ENCODE peak calls at places on chromosomes 5 and 9, in nine cellular contexts. One of them, this sample, is unnamed.

GRCh38 chr9:111356567-111357244 is 26.7 kb upstream of the OR2K2 start:
- DNase-seq in GM12865: peak; percentile 16
- DNase-seq in mesothelial cell of epicardium: no peak
- DNase-seq in progenitor cell of endocrine pancreas: no peak
- DNase-seq in A172: peak; percentile 72
- DNase-seq in lung microvascular endothelial cell: no peak
- DNase-seq in iPS DF 19.7: no peak
- DNase-seq in NK-92 treated with Interleukin-12 subunit alpha and Interleukin-12 subunit beta, amount 100 ng/mL, for 24 hours: no peak
- DNase-seq in GM04504: peak; percentile 66
- DNase-seq in this sample: no peak

GRCh38 chr9:92032891-92033290 is 82.3 kb downstream of the SPTLC1 start:
- DNase-seq in GM12865: no peak
- DNase-seq in mesothelial cell of epicardium: no peak
- DNase-seq in progenitor cell of endocrine pancreas: no peak
- DNase-seq in A172: no peak
- DNase-seq in lung microvascular endothelial cell: no peak
- DNase-seq in iPS DF 19.7: no peak
- DNase-seq in NK-92 treated with Interleukin-12 subunit alpha and Interleukin-12 subunit beta, amount 100 ng/mL, for 24 hours: no peak
- DNase-seq in GM04504: no peak
- DNase-seq in this sample: no peak

GRCh38 chr5:1542755-1543154 is 19.0 kb upstream of the LPCAT1 start:
- DNase-seq in GM12865: no peak
- DNase-seq in mesothelial cell of epicardium: no peak
- DNase-seq in progenitor cell of endocrine pancreas: no peak
- DNase-seq in A172: peak; percentile 92
- DNase-seq in lung microvascular endothelial cell: no peak
- DNase-seq in iPS DF 19.7: no peak
- DNase-seq in NK-92 treated with Interleukin-12 subunit alpha and Interleukin-12 subunit beta, amount 100 ng/mL, for 24 hours: no peak
- DNase-seq in GM04504: peak; percentile 42
- DNase-seq in this sample: no peak

GRCh38 chr9:112774006-112774996 is 23.7 kb downstream of the SNX30 start:
- DNase-seq in GM12865: peak; percentile 55
- DNase-seq in mesothelial cell of epicardium: no peak
- DNase-seq in progenitor cell of endocrine pancreas: no peak
- DNase-seq in A172: no peak
- DNase-seq in lung microvascular endothelial cell: no peak
- DNase-seq in iPS DF 19.7: no peak
- DNase-seq in NK-92 treated with Interleukin-12 subunit alpha and Interleukin-12 subunit beta, amount 100 ng/mL, for 24 hours: no peak
- DNase-seq in GM04504: no peak
- DNase-seq in this sample: no peak

GRCh38 chr9:100449420-100449819 is 22.5 kb downstream of the MSANTD3 start:
- DNase-seq in GM12865: peak; percentile 34
- DNase-seq in mesothelial cell of epicardium: no peak
- DNase-seq in progenitor cell of endocrine pancreas: no peak
- DNase-seq in A172: no peak
- DNase-seq in lung microvascular endothelial cell: no peak
- DNase-seq in iPS DF 19.7: no peak
- DNase-seq in NK-92 treated with Interleukin-12 subunit alpha and Interleukin-12 subunit beta, amount 100 ng/mL, for 24 hours: no peak
- DNase-seq in GM04504: no peak
- DNase-seq in this sample: no peak

GRCh38 chr9:89339807-89340206 is 21.5 kb downstream of the SECISBP2 start:
- DNase-seq in GM12865: peak; percentile 38
- DNase-seq in mesothelial cell of epicardium: no peak
- DNase-seq in progenitor cell of endocrine pancreas: no peak
- DNase-seq in A172: no peak
- DNase-seq in lung microvascular endothelial cell: no peak
- DNase-seq in iPS DF 19.7: no peak
- DNase-seq in NK-92 treated with Interleukin-12 subunit alpha and Interleukin-12 subunit beta, amount 100 ng/mL, for 24 hours: no peak
- DNase-seq in GM04504: no peak
- DNase-seq in this sample: no peak

GRCh38 chr9:32579706-32580331 is 6.9 kb upstream of the NDUFB6 start:
- DNase-seq in GM12865: peak; percentile 74
- DNase-seq in mesothelial cell of epicardium: peak; percentile 34
- DNase-seq in progenitor cell of endocrine pancreas: peak; percentile 63
- DNase-seq in A172: peak; percentile 35
- DNase-seq in lung microvascular endothelial cell: peak; percentile 78
- DNase-seq in iPS DF 19.7: no peak
- DNase-seq in NK-92 treated with Interleukin-12 subunit alpha and Interleukin-12 subunit beta, amount 100 ng/mL, for 24 hours: peak; percentile 27
- DNase-seq in GM04504: no peak
- DNase-seq in this sample: no peak

GRCh38 chr9:136554870-136555269 is 9.0 kb upstream of the NOTCH1 start:
- DNase-seq in GM12865: no peak
- DNase-seq in mesothelial cell of epicardium: no peak
- DNase-seq in progenitor cell of endocrine pancreas: no peak
- DNase-seq in A172: no peak
- DNase-seq in lung microvascular endothelial cell: no peak
- DNase-seq in iPS DF 19.7: no peak
- DNase-seq in NK-92 treated with Interleukin-12 subunit alpha and Interleukin-12 subunit beta, amount 100 ng/mL, for 24 hours: no peak
- DNase-seq in GM04504: no peak
- DNase-seq in this sample: no peak

GRCh38 chr9:123712399-123712798 is 217.5 kb downstream of the DENND1A start:
- DNase-seq in GM12865: no peak
- DNase-seq in mesothelial cell of epicardium: no peak
- DNase-seq in progenitor cell of endocrine pancreas: no peak
- DNase-seq in A172: no peak
- DNase-seq in lung microvascular endothelial cell: no peak
- DNase-seq in iPS DF 19.7: no peak
- DNase-seq in NK-92 treated with Interleukin-12 subunit alpha and Interleukin-12 subunit beta, amount 100 ng/mL, for 24 hours: no peak
- DNase-seq in GM04504: no peak
- DNase-seq in this sample: no peak

GRCh38 chr5:59366784-59367183 is 526.7 kb downstream of the PDE4D start:
- DNase-seq in GM12865: no peak
- DNase-seq in mesothelial cell of epicardium: no peak
- DNase-seq in progenitor cell of endocrine pancreas: no peak
- DNase-seq in A172: no peak
- DNase-seq in lung microvascular endothelial cell: no peak
- DNase-seq in iPS DF 19.7: no peak
- DNase-seq in NK-92 treated with Interleukin-12 subunit alpha and Interleukin-12 subunit beta, amount 100 ng/mL, for 24 hours: no peak
- DNase-seq in GM04504: no peak
- DNase-seq in this sample: no peak

GRCh38 chr9:137881591-137882505 is 4.3 kb downstream of the CACNA1B start:
- DNase-seq in GM12865: no peak
- DNase-seq in mesothelial cell of epicardium: no peak
- DNase-seq in progenitor cell of endocrine pancreas: no peak
- DNase-seq in A172: no peak
- DNase-seq in lung microvascular endothelial cell: no peak
- DNase-seq in iPS DF 19.7: no peak
- DNase-seq in NK-92 treated with Interleukin-12 subunit alpha and Interleukin-12 subunit beta, amount 100 ng/mL, for 24 hours: no peak
- DNase-seq in GM04504: no peak
- DNase-seq in this sample: no peak

GRCh38 chr5:97874491-97874890 is 691.4 kb upstream of the RIOK2 start:
- DNase-seq in GM12865: no peak
- DNase-seq in mesothelial cell of epicardium: no peak
- DNase-seq in progenitor cell of endocrine pancreas: no peak
- DNase-seq in A172: no peak
- DNase-seq in lung microvascular endothelial cell: no peak
- DNase-seq in iPS DF 19.7: no peak
- DNase-seq in NK-92 treated with Interleukin-12 subunit alpha and Interleukin-12 subunit beta, amount 100 ng/mL, for 24 hours: no peak
- DNase-seq in GM04504: peak; percentile 35
- DNase-seq in this sample: no peak

GRCh38 chr9:123359546-123359945 is 3.5 kb downstream of the CRB2 start:
- DNase-seq in GM12865: no peak
- DNase-seq in mesothelial cell of epicardium: no peak
- DNase-seq in progenitor cell of endocrine pancreas: no peak
- DNase-seq in A172: no peak
- DNase-seq in lung microvascular endothelial cell: no peak
- DNase-seq in iPS DF 19.7: no peak
- DNase-seq in NK-92 treated with Interleukin-12 subunit alpha and Interleukin-12 subunit beta, amount 100 ng/mL, for 24 hours: no peak
- DNase-seq in GM04504: no peak
- DNase-seq in this sample: no peak

GRCh38 chr5:103849934-103850333 is 287.3 kb upstream of the NUDT12 start:
- DNase-seq in GM12865: peak; percentile 59
- DNase-seq in mesothelial cell of epicardium: no peak
- DNase-seq in progenitor cell of endocrine pancreas: no peak
- DNase-seq in A172: peak; percentile 93
- DNase-seq in lung microvascular endothelial cell: no peak
- DNase-seq in iPS DF 19.7: no peak
- DNase-seq in NK-92 treated with Interleukin-12 subunit alpha and Interleukin-12 subunit beta, amount 100 ng/mL, for 24 hours: no peak
- DNase-seq in GM04504: peak; percentile 84
- DNase-seq in this sample: no peak

GRCh38 chr5:142600611-142601360 is 85.1 kb downstream of the FGF1 start:
- DNase-seq in GM12865: no peak
- DNase-seq in mesothelial cell of epicardium: no peak
- DNase-seq in progenitor cell of endocrine pancreas: no peak
- DNase-seq in A172: no peak
- DNase-seq in lung microvascular endothelial cell: peak; percentile 95
- DNase-seq in iPS DF 19.7: no peak
- DNase-seq in NK-92 treated with Interleukin-12 subunit alpha and Interleukin-12 subunit beta, amount 100 ng/mL, for 24 hours: no peak
- DNase-seq in GM04504: peak; percentile 10
- DNase-seq in this sample: no peak

GRCh38 chr5:82798676-82799075 is 278.5 kb downstream of the TMEM167A start:
- DNase-seq in GM12865: no peak
- DNase-seq in mesothelial cell of epicardium: no peak
- DNase-seq in progenitor cell of endocrine pancreas: no peak
- DNase-seq in A172: no peak
- DNase-seq in lung microvascular endothelial cell: no peak
- DNase-seq in iPS DF 19.7: no peak
- DNase-seq in NK-92 treated with Interleukin-12 subunit alpha and Interleukin-12 subunit beta, amount 100 ng/mL, for 24 hours: no peak
- DNase-seq in GM04504: no peak
- DNase-seq in this sample: no peak

GRCh38 chr9:138103824-138104206 is 226.2 kb downstream of the CACNA1B start:
- DNase-seq in GM12865: no peak
- DNase-seq in mesothelial cell of epicardium: no peak
- DNase-seq in progenitor cell of endocrine pancreas: no peak
- DNase-seq in A172: no peak
- DNase-seq in lung microvascular endothelial cell: no peak
- DNase-seq in iPS DF 19.7: no peak
- DNase-seq in NK-92 treated with Interleukin-12 subunit alpha and Interleukin-12 subunit beta, amount 100 ng/mL, for 24 hours: no peak
- DNase-seq in GM04504: no peak
- DNase-seq in this sample: no peak

GRCh38 chr9:128494108-128494742 is 10.3 kb upstream of the GLE1 start:
- DNase-seq in GM12865: no peak
- DNase-seq in mesothelial cell of epicardium: no peak
- DNase-seq in progenitor cell of endocrine pancreas: no peak
- DNase-seq in A172: no peak
- DNase-seq in lung microvascular endothelial cell: peak; percentile 81
- DNase-seq in iPS DF 19.7: no peak
- DNase-seq in NK-92 treated with Interleukin-12 subunit alpha and Interleukin-12 subunit beta, amount 100 ng/mL, for 24 hours: no peak
- DNase-seq in GM04504: no peak
- DNase-seq in this sample: no peak

GRCh38 chr9:114798793-114799427 is 6.9 kb downstream of the TNFSF15 start:
- DNase-seq in GM12865: no peak
- DNase-seq in mesothelial cell of epicardium: no peak
- DNase-seq in progenitor cell of endocrine pancreas: no peak
- DNase-seq in A172: no peak
- DNase-seq in lung microvascular endothelial cell: no peak
- DNase-seq in iPS DF 19.7: no peak
- DNase-seq in NK-92 treated with Interleukin-12 subunit alpha and Interleukin-12 subunit beta, amount 100 ng/mL, for 24 hours: no peak
- DNase-seq in GM04504: no peak
- DNase-seq in this sample: no peak

GRCh38 chr5:129118405-129118804 is 23.9 kb downstream of the ISOC1 start:
- DNase-seq in GM12865: no peak
- DNase-seq in mesothelial cell of epicardium: no peak
- DNase-seq in progenitor cell of endocrine pancreas: no peak
- DNase-seq in A172: no peak
- DNase-seq in lung microvascular endothelial cell: no peak
- DNase-seq in iPS DF 19.7: no peak
- DNase-seq in NK-92 treated with Interleukin-12 subunit alpha and Interleukin-12 subunit beta, amount 100 ng/mL, for 24 hours: no peak
- DNase-seq in GM04504: no peak
- DNase-seq in this sample: no peak

GRCh38 chr5:57887851-57888621 is 405.4 kb upstream of the ACTBL2 start:
- DNase-seq in GM12865: peak; percentile 9
- DNase-seq in mesothelial cell of epicardium: no peak
- DNase-seq in progenitor cell of endocrine pancreas: peak; percentile 25
- DNase-seq in A172: peak; percentile 88
- DNase-seq in lung microvascular endothelial cell: peak; percentile 82
- DNase-seq in iPS DF 19.7: no peak
- DNase-seq in NK-92 treated with Interleukin-12 subunit alpha and Interleukin-12 subunit beta, amount 100 ng/mL, for 24 hours: no peak
- DNase-seq in GM04504: no peak
- DNase-seq in this sample: peak; percentile 25

GRCh38 chr5:146034127-146034526 is 71.2 kb downstream of the PLAC8L1 start:
- DNase-seq in GM12865: no peak
- DNase-seq in mesothelial cell of epicardium: no peak
- DNase-seq in progenitor cell of endocrine pancreas: no peak
- DNase-seq in A172: no peak
- DNase-seq in lung microvascular endothelial cell: no peak
- DNase-seq in iPS DF 19.7: no peak
- DNase-seq in NK-92 treated with Interleukin-12 subunit alpha and Interleukin-12 subunit beta, amount 100 ng/mL, for 24 hours: no peak
- DNase-seq in GM04504: no peak
- DNase-seq in this sample: no peak

GRCh38 chr9:69937830-69938535 is 105.7 kb upstream of the MAMDC2 start:
- DNase-seq in GM12865: no peak
- DNase-seq in mesothelial cell of epicardium: no peak
- DNase-seq in progenitor cell of endocrine pancreas: no peak
- DNase-seq in A172: no peak
- DNase-seq in lung microvascular endothelial cell: no peak
- DNase-seq in iPS DF 19.7: no peak
- DNase-seq in NK-92 treated with Interleukin-12 subunit alpha and Interleukin-12 subunit beta, amount 100 ng/mL, for 24 hours: no peak
- DNase-seq in GM04504: no peak
- DNase-seq in this sample: no peak

GRCh38 chr9:91659529-91660294 is 236.1 kb upstream of the NFIL3 start:
- DNase-seq in GM12865: peak; percentile 27
- DNase-seq in mesothelial cell of epicardium: no peak
- DNase-seq in progenitor cell of endocrine pancreas: no peak
- DNase-seq in A172: peak; percentile 14
- DNase-seq in lung microvascular endothelial cell: peak; percentile 52
- DNase-seq in iPS DF 19.7: no peak
- DNase-seq in NK-92 treated with Interleukin-12 subunit alpha and Interleukin-12 subunit beta, amount 100 ng/mL, for 24 hours: no peak
- DNase-seq in GM04504: peak; percentile 3
- DNase-seq in this sample: peak; percentile 9

GRCh38 chr9:98575379-98576346 is 133.1 kb downstream of the GABBR2 start:
- DNase-seq in GM12865: peak; percentile 87
- DNase-seq in mesothelial cell of epicardium: no peak
- DNase-seq in progenitor cell of endocrine pancreas: no peak
- DNase-seq in A172: peak; percentile 94
- DNase-seq in lung microvascular endothelial cell: peak; percentile 39
- DNase-seq in iPS DF 19.7: no peak
- DNase-seq in NK-92 treated with Interleukin-12 subunit alpha and Interleukin-12 subunit beta, amount 100 ng/mL, for 24 hours: peak; percentile 79
- DNase-seq in GM04504: peak; percentile 17
- DNase-seq in this sample: no peak

This sample was measured in iPS DF 6.9.